ENCODE peak calls at places on chromosomes 13 and 19, in eight cellular contexts. C is upper lobe of right lung, L is HepG2, G is foreskin keratinocyte, B is heart left ventricle, Q is right cardiac atrium, D is gastrocnemius medialis, K is psoas muscle. R is an unnamed sample.

GRCh38 chr19:49790866-49791265 is 22.2 kb downstream of the FUZ start:
- ATAC-seq in Q (peak), L (no peak), K (no peak), C (peak), B (peak), D (no peak), G (no peak), R (no peak)

GRCh38 chr19:13008926-13009787 is 13.9 kb downstream of the NFIX start:
- ATAC-seq in L (no peak), Q (no peak), B (no peak), G (peak), D (no peak), C (no peak), K (no peak), R (no peak)

GRCh38 chr13:35530147-35530546 is 53.7 kb upstream of the MAB21L1 start:
- ATAC-seq in C (no peak), K (no peak), Q (peak), D (no peak), L (no peak), B (peak), G (no peak), R (no peak)

GRCh38 chr13:49604570-49604969 is 19.2 kb upstream of the RCBTB1 start:
- ATAC-seq in L (peak), Q (no peak), K (no peak), D (no peak), C (no peak), G (no peak), B (no peak), R (no peak)

GRCh38 chr13:40306817-40307216 is 359.6 kb downstream of the FOXO1 start:
- ATAC-seq in Q (no peak), B (no peak), D (no peak), G (peak), C (no peak), K (no peak), L (no peak), R (peak)

GRCh38 chr13:27921421-27921960 is 1.7 kb downstream of the PDX1 start:
- ATAC-seq in L (peak), K (no peak), G (peak), Q (no peak), D (no peak), B (no peak), C (no peak), R (no peak)

GRCh38 chr13:90824027-90824426 is 523.5 kb upstream of the MIR17HG start:
- ATAC-seq in B (no peak), L (no peak), D (no peak), C (no peak), G (no peak), Q (no peak), K (no peak), R (no peak)

GRCh38 chr19:19160489-19161035 is 9.5 kb downstream of the MEF2B start:
- ATAC-seq in K (no peak), C (no peak), B (no peak), L (no peak), D (no peak), G (no peak), Q (no peak), R (no peak)

GRCh38 chr13:66430266-66430665 is 799.9 kb downstream of the PCDH9 start:
- ATAC-seq in B (no peak), G (no peak), L (no peak), C (no peak), D (no peak), Q (no peak), K (no peak), R (no peak)

GRCh38 chr13:66234159-66234558 is 996.0 kb downstream of the PCDH9 start:
- ATAC-seq in B (no peak), G (no peak), Q (no peak), D (no peak), C (no peak), K (no peak), L (peak), R (no peak)

GRCh38 chr13:27476943-27477681 is 26.7 kb upstream of the MTIF3 start:
- ATAC-seq in L (peak), G (peak), C (peak), Q (no peak), B (no peak), D (no peak), K (no peak), R (peak)

GRCh38 chr13:42985312-42986175 is 6.5 kb downstream of the EPSTI1 start:
- ATAC-seq in Q (peak), C (peak), D (peak), G (no peak), K (peak), B (peak), L (peak), R (peak)

GRCh38 chr13:112928958-112929777 is 39.8 kb upstream of the MCF2L start:
- ATAC-seq in Q (peak), L (peak), C (peak), K (no peak), G (no peak), B (peak), D (no peak), R (peak)

GRCh38 chr19:1858412-1859081 is 4.8 kb downstream of the KLF16 start:
- ATAC-seq in G (no peak), B (no peak), Q (no peak), D (no peak), L (no peak), K (no peak), C (no peak), R (no peak)

GRCh38 chr19:47609885-47610545 is 1.1 kb downstream of the BICRA start:
- ATAC-seq in Q (peak), C (peak), L (peak), G (peak), B (peak), K (peak), D (peak), R (peak)

GRCh38 chr13:71089105-71089504 is 777.9 kb downstream of the DACH1 start:
- ATAC-seq in Q (no peak), G (no peak), C (no peak), K (no peak), D (no peak), L (no peak), B (no peak), R (no peak)

GRCh38 chr19:55451522-55452380 is 8.7 kb upstream of the SHISA7 start:
- ATAC-seq in G (no peak), L (peak), Q (no peak), C (no peak), K (no peak), D (no peak), B (no peak), R (no peak)

GRCh38 chr13:39462456-39462855 is 140.5 kb downstream of the LHFPL6 start:
- ATAC-seq in B (peak), L (no peak), Q (peak), D (no peak), C (peak), G (no peak), K (no peak), R (no peak)

GRCh38 chr19:31127132-31127967 is 221.9 kb downstream of the TSHZ3 start:
- ATAC-seq in Q (no peak), K (no peak), G (peak), D (no peak), L (no peak), B (no peak), C (no peak), R (no peak)

GRCh38 chr19:18029617-18030338 is 21.8 kb downstream of the ARRDC2 start:
- ATAC-seq in C (peak), Q (peak), K (peak), G (no peak), B (peak), D (peak), L (peak), R (peak)

GRCh38 chr13:96637039-96637438 is 357.2 kb downstream of the OXGR1 start:
- ATAC-seq in B (no peak), Q (no peak), L (no peak), C (no peak), D (no peak), K (no peak), G (no peak), R (no peak)

GRCh38 chr13:98664047-98664446 is 87.1 kb upstream of the STK24 start:
- ATAC-seq in G (peak), K (no peak), C (no peak), L (no peak), D (no peak), Q (no peak), B (no peak), R (peak)

GRCh38 chr13:72137782-72138181 is 270.8 kb upstream of the DACH1 start:
- ATAC-seq in L (no peak), B (no peak), G (no peak), Q (no peak), C (no peak), K (no peak), D (no peak), R (no peak)

GRCh38 chr13:31927219-31927653 is 104.3 kb upstream of the FRY start:
- ATAC-seq in Q (peak), G (no peak), D (no peak), C (peak), L (peak), K (no peak), B (peak), R (no peak)

GRCh38 chr19:4598712-4599111 is 39.2 kb upstream of the SEMA6B start:
- ATAC-seq in Q (peak), K (no peak), B (no peak), L (no peak), C (no peak), D (no peak), G (no peak), R (no peak)

GRCh38 chr13:46817081-46817480 is 20.1 kb upstream of the ESD start:
- ATAC-seq in G (no peak), K (no peak), L (no peak), Q (peak), B (peak), D (no peak), C (no peak), R (no peak)

GRCh38 chr19:38384209-38385027 is 3.4 kb downstream of the GGN start:
- ATAC-seq in L (peak), C (no peak), G (no peak), D (no peak), B (no peak), Q (no peak), K (no peak), R (no peak)

GRCh38 chr13:74986609-74987008 is 495.4 kb downstream of the TBC1D4 start:
- ATAC-seq in D (no peak), Q (no peak), C (no peak), B (no peak), G (no peak), L (no peak), K (no peak), R (no peak)

GRCh38 chr19:41937976-41938375 is 9.7 kb upstream of the ERFL start:
- ATAC-seq in L (no peak), B (no peak), C (no peak), D (no peak), G (no peak), Q (no peak), K (no peak), R (no peak)

GRCh38 chr13:100306042-100306441 is 217.1 kb downstream of the PCCA start:
- ATAC-seq in B (no peak), C (no peak), K (no peak), Q (no peak), L (no peak), D (no peak), G (no peak), R (no peak)

GRCh38 chr19:23415561-23416191 is 20.4 kb upstream of the ZNF91 start:
- ATAC-seq in B (peak), D (no peak), C (peak), Q (peak), K (no peak), L (no peak), G (peak), R (peak)

GRCh38 chr19:13825489-13826475 is 30.5 kb downstream of the ZSWIM4 start:
- ATAC-seq in Q (no peak), G (peak), D (no peak), K (no peak), L (peak), C (peak), B (no peak), R (peak)

GRCh38 chr19:55802281-55802680 is 29.5 kb downstream of the NLRP11 start:
- ATAC-seq in G (no peak), C (no peak), Q (no peak), B (no peak), D (no peak), K (no peak), L (no peak), R (no peak)

GRCh38 chr19:9620842-9621155 is 233 bp downstream of the ZNF561 start:
- ATAC-seq in L (peak), B (no peak), D (no peak), C (no peak), G (peak), K (no peak), Q (no peak), R (no peak)

GRCh38 chr19:3698386-3698950 is 1.8 kb downstream of the PIP5K1C start:
- ATAC-seq in G (no peak), D (no peak), Q (no peak), B (no peak), C (no peak), L (peak), K (no peak), R (no peak)

R was measured in esophagus mucosa.